ENCODE peak calls at places on chromosomes 13 and 19, in ten cellular contexts. D, G, H, Q, E, I, N, V, B and L are unnamed samples.

GRCh38 chr19:51005248-51005647 is 3.8 kb upstream of the KLK8 start:
- DNase-seq in D (no peak), G (no peak), H (no peak), Q (no peak), E (no peak), I (no peak), N (no peak), V (no peak), B (no peak), L (no peak)

GRCh38 chr19:45311640-45312039 is 11.0 kb downstream of the CKM start:
- DNase-seq in D (no peak), G (no peak), H (no peak), Q (no peak), E (no peak), I (no peak), N (no peak), V (no peak), B (peak), L (no peak)

GRCh38 chr19:34201133-34201532 is 28.8 kb downstream of the LSM14A start:
- DNase-seq in D (no peak), G (no peak), H (no peak), Q (no peak), E (no peak), I (no peak), N (no peak), V (no peak), B (no peak), L (no peak)

GRCh38 chr13:101415358-101416174 is 742 bp downstream of the NALCN start:
- DNase-seq in D (no peak), G (no peak), H (peak), Q (no peak), E (no peak), I (no peak), N (no peak), V (no peak), B (no peak), L (no peak)

GRCh38 chr13:109694972-109695371 is 91.4 kb downstream of the IRS2 start:
- DNase-seq in D (no peak), G (no peak), H (no peak), Q (no peak), E (no peak), I (no peak), N (no peak), V (no peak), B (no peak), L (no peak)

GRCh38 chr19:49490287-49491029 is 3.0 kb downstream of the RPL13A start:
- DNase-seq in D (no peak), G (no peak), H (no peak), Q (no peak), E (no peak), I (no peak), N (no peak), V (no peak), B (no peak), L (no peak)

GRCh38 chr19:4197625-4198466 is 15.4 kb downstream of the ANKRD24 start:
- DNase-seq in D (no peak), G (peak), H (peak), Q (no peak), E (no peak), I (no peak), N (no peak), V (peak), B (no peak), L (no peak)

GRCh38 chr13:35923347-35923746 is 207.8 kb downstream of the DCLK1 start:
- DNase-seq in D (no peak), G (no peak), H (peak), Q (peak), E (no peak), I (peak), N (no peak), V (peak), B (no peak), L (no peak)

GRCh38 chr13:43916828-43917227 is 37.1 kb downstream of the LACC1 start:
- DNase-seq in D (no peak), G (no peak), H (no peak), Q (no peak), E (no peak), I (no peak), N (no peak), V (no peak), B (no peak), L (no peak)

GRCh38 chr13:93318538-93318937 is 91.9 kb downstream of the GPC6 start:
- DNase-seq in D (no peak), G (no peak), H (peak), Q (no peak), E (no peak), I (peak), N (no peak), V (peak), B (no peak), L (no peak)

GRCh38 chr19:42193706-42194105 is 23.8 kb downstream of the DEDD2 start:
- DNase-seq in D (no peak), G (no peak), H (no peak), Q (no peak), E (no peak), I (peak), N (no peak), V (peak), B (no peak), L (no peak)

GRCh38 chr13:48790199-48790598 is 136.5 kb downstream of the CYSLTR2 start:
- DNase-seq in D (no peak), G (no peak), H (no peak), Q (no peak), E (no peak), I (no peak), N (no peak), V (no peak), B (no peak), L (no peak)
- TF ChIP-seq CTCF in D (no peak), G (no peak), H (no peak), Q (no peak), E (no peak), I (no peak), N (no peak), V (no peak), B (no peak), L (no peak)

GRCh38 chr19:58053480-58054156 is 5.5 kb upstream of the ZNF135 start:
- DNase-seq in D (no peak), G (no peak), H (no peak), Q (no peak), E (no peak), I (no peak), N (no peak), V (no peak), B (no peak), L (no peak)

GRCh38 chr19:58056861-58057260 is 2.2 kb upstream of the ZNF135 start:
- DNase-seq in D (no peak), G (no peak), H (no peak), Q (no peak), E (no peak), I (no peak), N (no peak), V (no peak), B (no peak), L (no peak)

GRCh38 chr19:58056261-58056660 is 2.8 kb upstream of the ZNF135 start:
- DNase-seq in D (no peak), G (no peak), H (no peak), Q (no peak), E (no peak), I (no peak), N (no peak), V (no peak), B (no peak), L (no peak)

GRCh38 chr19:58054792-58055482 is 4.1 kb upstream of the ZNF135 start:
- DNase-seq in D (no peak), G (no peak), H (no peak), Q (no peak), E (no peak), I (peak), N (no peak), V (peak), B (no peak), L (no peak)

GRCh38 chr19:58055483-58055874 is 3.6 kb upstream of the ZNF135 start:
- DNase-seq in D (no peak), G (no peak), H (no peak), Q (no peak), E (no peak), I (no peak), N (no peak), V (no peak), B (no peak), L (no peak)
- TF ChIP-seq CTCF in D (no peak), G (no peak), H (no peak), Q (no peak), E (no peak), I (no peak), N (no peak), V (no peak), B (peak), L (no peak)

GRCh38 chr19:46574533-46574932 is 26.6 kb upstream of the CALM3 start:
- DNase-seq in D (no peak), G (peak), H (no peak), Q (no peak), E (no peak), I (no peak), N (no peak), V (no peak), B (no peak), L (no peak)

GRCh38 chr19:46573679-46574522 is 27.2 kb upstream of the CALM3 start:
- DNase-seq in D (no peak), G (no peak), H (no peak), Q (no peak), E (no peak), I (no peak), N (no peak), V (no peak), B (no peak), L (no peak)

DNA sequence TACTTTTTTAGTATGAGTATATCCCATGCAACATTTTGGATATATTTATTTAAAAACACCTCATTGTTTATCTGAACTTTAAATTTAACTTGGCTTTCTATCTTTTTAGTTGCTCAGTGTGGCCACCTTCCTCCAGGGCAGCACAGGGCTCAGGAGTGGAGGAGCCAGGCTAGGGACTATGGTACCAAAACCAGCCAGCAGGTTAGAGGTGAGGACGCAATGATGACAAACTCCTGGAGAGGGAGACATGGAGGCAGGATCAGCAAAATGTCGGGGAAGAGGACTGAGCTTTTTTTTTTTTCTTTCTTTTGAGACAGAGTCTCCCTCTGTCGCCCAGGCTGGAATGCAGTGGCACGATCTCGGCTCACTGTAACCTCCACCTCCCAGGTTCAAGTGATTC is 29.6 kb upstream of the CALM3 start:
- DNase-seq in D (peak), G (peak), H (peak), Q (peak), E (no peak), I (no peak), N (no peak), V (peak), B (no peak), L (no peak)
- TF ChIP-seq CTCF in D (peak), G (no peak), H (peak), Q (peak), E (no peak), I (peak), N (no peak), V (peak), B (no peak), L (no peak)

GRCh38 chr13:23510979-23511735 is 59.1 kb upstream of the TNFRSF19 start:
- DNase-seq in D (no peak), G (no peak), H (peak), Q (peak), E (no peak), I (peak), N (no peak), V (peak), B (no peak), L (peak)

GRCh38 chr13:23513460-23513859 is 56.8 kb upstream of the TNFRSF19 start:
- DNase-seq in D (no peak), G (no peak), H (no peak), Q (no peak), E (no peak), I (no peak), N (no peak), V (peak), B (no peak), L (no peak)

GRCh38 chr13:23514076-23514475 is 56.1 kb upstream of the TNFRSF19 start:
- DNase-seq in D (no peak), G (no peak), H (no peak), Q (no peak), E (no peak), I (no peak), N (no peak), V (no peak), B (no peak), L (no peak)

GRCh38 chr13:23515116-23515515 is 55.1 kb upstream of the TNFRSF19 start:
- DNase-seq in D (no peak), G (no peak), H (no peak), Q (no peak), E (no peak), I (no peak), N (no peak), V (no peak), B (no peak), L (no peak)

GRCh38 chr13:23512762-23513395 is 57.3 kb upstream of the TNFRSF19 start:
- DNase-seq in D (no peak), G (no peak), H (no peak), Q (no peak), E (no peak), I (no peak), N (no peak), V (no peak), B (no peak), L (no peak)
- TF ChIP-seq CTCF in D (no peak), G (peak), H (no peak), Q (peak), E (no peak), I (peak), N (no peak), V (no peak), B (no peak), L (no peak)

DNA sequence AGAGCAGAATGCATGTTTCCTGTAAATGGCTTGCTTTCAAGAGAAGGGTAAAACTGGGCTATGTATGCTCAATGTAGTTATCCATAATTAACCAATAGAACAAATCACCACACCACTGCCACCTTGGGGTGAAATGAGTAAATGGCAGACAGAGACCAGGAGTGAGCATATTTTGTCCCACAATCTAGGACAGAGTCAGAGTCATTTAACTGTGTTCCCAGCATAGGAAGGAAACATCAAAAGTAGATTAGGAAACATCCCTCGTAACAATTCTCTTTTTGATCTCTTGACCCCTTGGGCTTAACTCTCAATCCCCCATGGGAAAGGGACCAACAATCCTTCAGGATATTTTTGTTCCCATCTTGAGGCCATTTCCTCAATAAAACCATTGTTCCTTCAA is 224.8 kb downstream of the NHLRC3 start:
- DNase-seq in D (peak), G (peak), H (peak), Q (peak), E (peak), I (peak), N (no peak), V (peak), B (no peak), L (peak)
- TF ChIP-seq CTCF in D (peak), G (peak), H (peak), Q (peak), E (peak), I (peak), N (peak), V (peak), B (peak), L (peak)

GRCh38 chr13:52850396-52851152 is 2.1 kb upstream of the PCDH8 start:
- DNase-seq in D (peak), G (peak), H (peak), Q (no peak), E (peak), I (peak), N (peak), V (peak), B (peak), L (no peak)
- TF ChIP-seq CTCF in D (no peak), G (peak), H (no peak), Q (peak), E (no peak), I (no peak), N (no peak), V (no peak), B (no peak), L (peak)